ENCODE peak calls at places on chromosomes 13 and 19, in six cellular contexts. Q, S, H, D, J and F are unnamed samples.

GRCh38 chr13:114140909-114141255 is 8.5 kb upstream of the RASA3 start:
- DNase-seq in S (no peak), H (no peak), J (no peak), Q (no peak), D (no peak), F (no peak)

GRCh38 chr13:97191143-97191542 is 31.0 kb upstream of the MBNL2 start:
- DNase-seq in H (no peak), J (no peak), D (no peak), Q (no peak), S (no peak), F (no peak)

GRCh38 chr13:113856716-113857065 is 7.2 kb downstream of the GAS6 start:
- DNase-seq in S (peak), D (no peak), J (no peak), Q (no peak), H (no peak), F (no peak)

GRCh38 chr13:38688674-38689073 is 1.8 kb downstream of the FREM2 start:
- DNase-seq in Q (no peak), H (no peak), J (no peak), D (no peak), S (no peak), F (no peak)

GRCh38 chr19:10430505-10431253 is 10.3 kb downstream of the PDE4A start:
- DNase-seq in H (no peak), D (no peak), J (no peak), S (no peak), Q (no peak), F (no peak)

GRCh38 chr13:72886272-72887062 is 104.5 kb downstream of the PIBF1 start:
- DNase-seq in J (no peak), D (no peak), S (no peak), H (no peak), Q (no peak), F (no peak)

GRCh38 chr13:52779028-52779612 is 39.5 kb upstream of the CNMD start:
- DNase-seq in J (no peak), D (no peak), S (no peak), Q (no peak), H (peak), F (no peak)

GRCh38 chr13:83815598-83815997 is 66.7 kb downstream of the SLITRK1 start:
- DNase-seq in J (no peak), Q (no peak), D (no peak), S (no peak), H (no peak), F (no peak)

GRCh38 chr19:38624822-38625221 is 5.8 kb downstream of the EIF3K start:
- DNase-seq in Q (no peak), J (no peak), S (no peak), H (no peak), D (no peak), F (no peak)

GRCh38 chr13:101149735-101150380 is 266.4 kb downstream of the NALCN start:
- DNase-seq in H (no peak), J (no peak), D (no peak), Q (no peak), S (no peak), F (no peak)

GRCh38 chr13:106744516-106744915 is 176.6 kb upstream of the ARGLU1 start:
- DNase-seq in J (no peak), H (no peak), S (no peak), D (no peak), Q (no peak), F (no peak)

GRCh38 chr13:75581874-75582640 is 32.5 kb downstream of the UCHL3 start:
- DNase-seq in S (no peak), D (no peak), J (no peak), Q (no peak), H (no peak), F (no peak)

GRCh38 chr19:48543121-48543710 is 8.8 kb upstream of the SULT2B1 start:
- DNase-seq in J (no peak), S (no peak), Q (no peak), H (no peak), D (no peak), F (no peak)

GRCh38 chr13:102317593-102317992 is 84.3 kb downstream of the FGF14 start:
- DNase-seq in Q (no peak), H (peak), S (peak), J (no peak), D (no peak), F (no peak)

GRCh38 chr13:65985632-65986031 is 1244.5 kb downstream of the PCDH9 start:
- DNase-seq in H (no peak), D (no peak), S (no peak), J (no peak), Q (no peak), F (no peak)

GRCh38 chr19:3479819-3480215 is 508 bp downstream of the SMIM24 start:
- DNase-seq in D (no peak), J (no peak), H (no peak), S (no peak), Q (no peak), F (no peak)

GRCh38 chr13:27619711-27620376 is 485 bp downstream of the LNX2 start:
- DNase-seq in H (peak), Q (no peak), D (no peak), J (peak), S (no peak), F (no peak)

GRCh38 chr13:59734393-59734792 is 429.3 kb downstream of the DIAPH3 start:
- DNase-seq in S (no peak), D (no peak), Q (no peak), H (no peak), J (no peak), F (no peak)

GRCh38 chr19:18878858-18879578 is 16.9 kb downstream of the CERS1 start:
- DNase-seq in Q (no peak), S (no peak), H (no peak), D (no peak), J (no peak), F (no peak)

GRCh38 chr13:23678768-23679167 is 108.6 kb downstream of the TNFRSF19 start:
- DNase-seq in D (no peak), H (no peak), Q (no peak), J (no peak), S (no peak), F (no peak)

GRCh38 chr13:93169980-93170379 is 56.6 kb upstream of the GPC6 start:
- DNase-seq in J (no peak), Q (no peak), D (no peak), S (no peak), H (no peak), F (no peak)

GRCh38 chr19:54325194-54325621 is 12.2 kb upstream of the LILRA5 start:
- DNase-seq in D (no peak), H (no peak), J (no peak), S (no peak), Q (peak), F (no peak)

GRCh38 chr19:55857149-55857548 is 20.8 kb downstream of the NLRP4 start:
- DNase-seq in S (no peak), J (no peak), D (no peak), Q (no peak), H (no peak), F (no peak)

GRCh38 chr13:80134360-80134759 is 206.6 kb downstream of the SPRY2 start:
- DNase-seq in S (no peak), D (no peak), J (no peak), H (no peak), Q (no peak), F (no peak)

GRCh38 chr19:2315818-2316353 is 7.9 kb upstream of the LINGO3 start:
- DNase-seq in J (no peak), D (no peak), S (no peak), Q (no peak), H (peak), F (peak)

GRCh38 chr19:38792250-38793111 is 3.5 kb downstream of the LGALS7B start:
- DNase-seq in D (no peak), H (no peak), Q (no peak), S (no peak), J (peak), F (no peak)

GRCh38 chr13:23711355-23711754 is 141.1 kb downstream of the TNFRSF19 start:
- DNase-seq in H (no peak), Q (no peak), D (no peak), S (no peak), J (no peak), F (no peak)

GRCh38 chr19:19259741-19260140 is 13.4 kb downstream of the TM6SF2 start:
- DNase-seq in J (no peak), Q (no peak), D (no peak), S (peak), H (no peak), F (no peak)

GRCh38 chr13:107960301-107960700 is 255.0 kb downstream of the LIG4 start:
- DNase-seq in Q (no peak), H (no peak), D (no peak), J (no peak), S (no peak), F (no peak)

GRCh38 chr13:100664171-100664900 is 10.3 kb downstream of the TMTC4 start:
- DNase-seq in S (no peak), Q (no peak), H (no peak), D (no peak), J (no peak), F (no peak)

GRCh38 chr19:39819786-39820185 is 14.2 kb downstream of the DYRK1B start:
- DNase-seq in S (no peak), H (no peak), J (no peak), D (no peak), Q (no peak), F (no peak)

GRCh38 chr13:33628662-33629061 is 189.3 kb upstream of the RFC3 start:
- DNase-seq in Q (no peak), J (no peak), S (no peak), H (no peak), D (no peak), F (no peak)

GRCh38 chr13:28872427-28873176 is 52.5 kb downstream of the MTUS2 start:
- DNase-seq in H (no peak), S (no peak), J (no peak), Q (no peak), D (no peak), F (no peak)

GRCh38 chr13:31987535-31988170 is 43.9 kb upstream of the FRY start:
- DNase-seq in D (no peak), S (no peak), Q (no peak), H (no peak), J (no peak), F (no peak)

GRCh38 chr13:77829963-77830362 is 88.7 kb downstream of the EDNRB start:
- DNase-seq in S (no peak), D (no peak), H (no peak), Q (no peak), J (no peak), F (no peak)

GRCh38 chr13:64817721-64818120 is 2412.4 kb downstream of the PCDH9 start:
- DNase-seq in Q (no peak), H (no peak), D (no peak), J (no peak), S (no peak), F (no peak)

GRCh38 chr19:38838208-38838985 is 6.8 kb upstream of the ECH1 start:
- DNase-seq in J (peak), D (no peak), S (no peak), H (no peak), Q (no peak), F (no peak)

GRCh38 chr19:10478476-10478875 is 24.7 kb downstream of the KEAP1 start:
- DNase-seq in Q (no peak), S (no peak), J (no peak), H (no peak), D (no peak), F (no peak)

GRCh38 chr19:30209617-30210600 is 162.3 kb upstream of the ZNF536 start:
- DNase-seq in S (no peak), H (no peak), D (no peak), J (no peak), Q (no peak), F (no peak)

GRCh38 chr19:17522988-17523872 is 11.8 kb downstream of the PGLS start:
- DNase-seq in Q (no peak), D (no peak), J (peak), H (peak), S (no peak), F (no peak)